ENCODE peak calls at places on chromosomes 5 and 9, in four cellular contexts. Y, A, X and N are unnamed samples.
A peak's percentile ranks its signal among the peaks of the same experiment; 100 is the strongest.

GRCh38 chr9:117276444-117276843 is 138.4 kb downstream of the ASTN2 start:
- DNase-seq in Y (no peak), X (no peak), A (peak; percentile 94), N (no peak)

GRCh38 chr5:132013006-132013689 is 1.7 kb upstream of the ACSL6 start:
- DNase-seq in Y (no peak), A (no peak), X (no peak), N (no peak)

GRCh38 chr5:54807421-54807820 is 178.0 kb downstream of the ESM1 start:
- DNase-seq in X (no peak), A (no peak), Y (no peak), N (no peak)

GRCh38 chr9:137049544-137050449 is 3.8 kb upstream of the NPDC1 start:
- DNase-seq in Y (peak; percentile 69), A (peak; percentile 76), X (no peak), N (peak; percentile 36)

GRCh38 chr9:34628656-34629491 is at the start of gene ARID3C:
- DNase-seq in X (no peak), Y (peak; percentile 40), A (peak; percentile 78), N (no peak)

GRCh38 chr5:172276214-172276613 is 7.3 kb downstream of the UBTD2 start:
- DNase-seq in X (no peak), Y (no peak), A (no peak), N (no peak)

GRCh38 chr5:140598836-140599235 is 34.1 kb downstream of the CD14 start:
- DNase-seq in A (no peak), X (no peak), Y (no peak), N (no peak)

GRCh38 chr5:95718203-95718602 is 12.9 kb upstream of the RHOBTB3 start:
- DNase-seq in X (no peak), Y (no peak), A (no peak), N (no peak)

GRCh38 chr5:95823738-95824609 is 1.4 kb upstream of the GLRX start:
- DNase-seq in X (peak; percentile 85), Y (no peak), A (peak; percentile 91), N (no peak)